ENCODE peak calls at places on chromosomes 6 and 20, in five cellular contexts. A, N, E, S and L are unnamed samples. For H3K4me1, the result is how much of the 10 kb centered on the place peaks cover.

GRCh38 chr20:14580426-14581074 is 243.1 kb upstream of the FLRT3 start:
- DNase-seq in A (no peak), N (no peak), E (no peak), S (no peak), L (no peak)

GRCh38 chr6:119322715-119323350 is 26.7 kb downstream of the MAN1A1 start:
- DNase-seq in A (no peak), N (no peak), E (no peak), S (no peak), L (peak)

GRCh38 chr6:43767553-43768505 is 2.2 kb upstream of the VEGFA start:
- DNase-seq in A (no peak), N (no peak), E (no peak), S (no peak), L (no peak)

GRCh38 chr6:19837511-19838441 is 606 bp downstream of the ID4 start:
- DNase-seq in A (peak), N (peak), E (peak), S (no peak), L (peak)

GRCh38 chr6:170069611-170070010 is 221.3 kb downstream of the DLL1 start:
- DNase-seq in A (no peak), N (no peak), E (no peak), S (no peak), L (no peak)

GRCh38 chr20:52242237-52243230 is 51.0 kb upstream of the ZFP64 start:
- DNase-seq in A (peak), N (peak), E (peak), S (no peak), L (no peak)

GRCh38 chr6:166989427-166990034 is 9.7 kb upstream of the CEP43 start:
- DNase-seq in A (peak), N (no peak), E (peak), S (no peak), L (peak)

GRCh38 chr6:56724455-56724854 is 81.8 kb upstream of the DST start:
- DNase-seq in A (peak), N (no peak), E (peak), S (no peak), L (no peak)

GRCh38 chr6:894274-894673 is 201.3 kb upstream of the EXOC2 start:
- DNase-seq in A (no peak), N (no peak), E (no peak), S (no peak), L (no peak)

DNA sequence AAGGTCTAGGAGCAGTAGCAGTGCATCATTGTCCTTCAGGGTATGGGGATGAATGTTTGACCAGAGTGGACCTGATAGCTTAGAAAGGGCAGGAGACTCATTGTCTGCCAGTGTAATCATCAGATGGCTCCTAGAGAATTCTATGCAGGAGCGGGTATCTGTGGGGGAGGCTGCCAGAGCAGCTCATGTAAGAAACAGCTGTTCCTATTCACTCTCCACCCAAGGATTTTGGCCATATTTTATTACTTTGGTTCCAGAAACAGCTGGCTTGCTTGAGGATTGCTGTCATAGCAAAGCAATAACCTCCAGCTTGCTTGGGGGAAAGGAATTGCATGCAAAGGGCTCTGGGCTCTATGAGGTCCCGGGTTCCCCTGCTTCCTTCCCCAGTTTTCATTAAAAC is 44.1 kb downstream of the RALY start:
- DNase-seq in A (peak), N (no peak), E (peak), S (no peak), L (no peak)
- H3K4me1 ChIP-seq in A (under half), N (under half), E (half or more), S (under half), L (under half)

DNA sequence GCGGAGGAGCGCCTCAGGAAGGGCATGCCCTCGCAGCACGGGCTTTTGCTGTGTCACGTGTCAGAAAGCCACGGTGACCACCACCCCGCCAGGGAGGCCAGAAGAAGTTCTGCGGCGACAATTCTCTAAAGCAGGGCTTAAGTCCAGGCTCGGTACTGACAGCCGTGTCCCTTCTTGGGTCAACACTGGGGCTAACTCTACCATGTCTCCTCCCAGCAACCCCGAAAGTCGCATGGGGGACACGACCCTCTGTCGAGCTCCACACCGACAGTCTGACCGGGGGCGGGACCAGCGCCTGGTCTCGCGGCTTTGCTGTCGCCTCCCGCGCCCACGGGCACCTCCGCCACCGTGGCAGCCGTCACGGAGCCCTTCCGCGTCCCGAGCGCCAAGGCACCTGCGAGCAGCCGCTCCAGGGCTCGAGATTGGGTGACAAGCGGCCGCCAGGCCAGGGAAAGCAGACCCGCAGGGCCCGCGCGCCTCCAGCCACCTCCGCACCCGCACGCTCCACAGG is 534 bp downstream of the NANP start:
- DNase-seq in A (peak), N (peak), E (peak), S (no peak), L (peak)
- H3K4me1 ChIP-seq in A (under half), N (under half), E (under half), S (under half), L (under half)

DNA sequence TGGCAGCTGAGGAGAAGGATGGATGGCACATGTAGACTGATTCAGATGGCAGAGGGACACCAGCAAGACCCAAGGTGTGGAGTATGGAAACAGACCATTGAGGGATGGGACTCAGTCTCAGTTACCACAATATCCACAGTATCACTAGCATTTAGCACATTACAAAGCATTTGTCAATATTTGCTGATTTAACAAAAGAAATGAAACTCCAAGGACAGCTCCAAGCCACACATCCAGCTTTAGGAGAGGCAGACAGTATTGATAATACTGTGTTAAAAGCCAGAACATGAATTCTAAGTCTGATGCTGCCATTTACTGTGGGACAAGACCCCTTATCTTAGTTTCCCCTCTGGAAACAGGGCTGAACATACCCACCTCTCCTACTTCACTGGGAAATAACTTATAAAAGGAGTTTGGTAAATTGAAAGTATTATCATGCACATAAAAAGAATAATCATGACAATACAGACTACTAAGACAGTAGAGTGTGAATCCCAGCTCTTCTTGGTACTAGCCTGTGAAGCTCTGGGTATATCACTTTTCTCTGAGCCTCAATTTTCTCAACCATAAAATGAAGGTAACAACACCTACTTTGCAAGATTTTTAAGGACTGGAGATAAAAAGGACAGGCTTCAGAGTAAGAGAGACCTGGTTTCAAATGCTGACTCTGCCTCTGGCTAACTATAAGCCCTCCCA is 11.1 kb downstream of the BCL2L1 start:
- DNase-seq in A (no peak), N (no peak), E (no peak), S (no peak), L (no peak)
- H3K4me1 ChIP-seq in A (half or more), N (half or more), E (under half), S (half or more), L (under half)

GRCh38 chr6:14655990-14656640 is 538.5 kb downstream of the CD83 start:
- DNase-seq in A (no peak), N (no peak), E (no peak), S (no peak), L (no peak)
- H3K4me1 ChIP-seq in A (under half), N (under half), E (under half), S (under half), L (under half)

GRCh38 chr6:30212865-30213653 is at the start of gene TRIM26:
- DNase-seq in A (peak), N (peak), E (peak), S (peak), L (peak)
- H3K4me1 ChIP-seq in A (under half), N (under half), E (under half), S (under half), L (under half)

GRCh38 chr20:57396638-57397003 is 5.4 kb downstream of the RBM38 start:
- DNase-seq in A (no peak), N (no peak), E (no peak), S (no peak), L (no peak)

GRCh38 chr20:57394087-57395082 is 3.2 kb downstream of the RBM38 start:
- DNase-seq in A (no peak), N (no peak), E (no peak), S (no peak), L (no peak)

GRCh38 chr20:57396212-57396611 is 5.0 kb downstream of the RBM38 start:
- DNase-seq in A (no peak), N (no peak), E (no peak), S (peak), L (no peak)

GRCh38 chr20:57397004-57397692 is 6.0 kb downstream of the RBM38 start:
- DNase-seq in A (no peak), N (no peak), E (no peak), S (no peak), L (no peak)

DNA sequence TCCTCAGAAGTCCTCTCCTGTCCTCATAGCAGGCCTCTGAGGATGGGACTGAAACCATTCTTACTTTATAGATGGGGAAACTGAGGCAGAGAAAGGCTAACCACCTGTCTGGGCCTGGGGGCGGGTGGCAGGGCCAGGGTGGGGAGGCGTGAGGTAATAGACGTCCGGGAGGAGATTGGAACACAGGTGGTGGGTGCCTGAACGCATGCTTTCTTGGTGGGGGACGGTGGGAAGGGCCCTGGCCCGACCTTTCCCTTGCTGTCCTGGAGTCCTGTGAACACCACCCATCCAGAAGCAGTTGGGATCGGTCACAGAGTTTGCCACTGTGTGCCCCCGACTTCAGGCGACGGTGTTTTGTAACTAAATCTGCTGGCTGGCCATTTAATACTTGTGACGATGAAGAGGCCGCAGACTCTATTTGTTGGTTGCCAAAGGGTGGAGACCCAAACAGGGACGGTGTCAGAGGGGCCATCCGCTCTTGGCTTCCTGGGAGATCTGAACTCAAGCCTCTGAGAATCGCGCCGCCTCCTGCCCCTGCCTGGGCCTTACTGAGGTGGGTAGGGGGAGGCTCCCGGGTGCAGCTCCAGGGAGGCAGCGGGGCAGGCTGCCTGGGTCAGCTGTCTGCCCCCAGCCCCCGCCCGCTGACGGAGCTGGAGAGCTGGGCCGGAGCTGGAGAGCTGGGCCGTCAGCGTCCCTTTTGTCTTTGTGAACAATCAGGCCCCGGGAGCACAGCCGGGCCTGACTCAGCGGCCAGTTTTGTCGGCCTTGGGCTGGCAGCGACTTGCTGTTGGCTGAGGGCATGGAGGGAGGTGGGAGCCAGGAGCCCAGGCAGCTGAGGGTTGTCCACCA is 4.1 kb downstream of the RBM38 start:
- DNase-seq in A (peak), N (no peak), E (peak), S (peak), L (no peak)
- H3K4me1 ChIP-seq in A (under half), N (under half), E (half or more), S (under half), L (under half)

GRCh38 chr6:131808460-131809269 is 845 bp downstream of the ENPP1 start:
- DNase-seq in A (no peak), N (no peak), E (no peak), S (no peak), L (no peak)

GRCh38 chr6:131803007-131803769 is 4.6 kb upstream of the ENPP1 start:
- DNase-seq in A (no peak), N (no peak), E (no peak), S (no peak), L (no peak)

GRCh38 chr6:131807321-131807643 is 538 bp upstream of the ENPP1 start:
- DNase-seq in A (no peak), N (no peak), E (no peak), S (no peak), L (no peak)

GRCh38 chr6:131811510-131811909 is 3.7 kb downstream of the ENPP1 start:
- DNase-seq in A (no peak), N (no peak), E (no peak), S (no peak), L (no peak)

GRCh38 chr6:131807644-131808459 is at the start of gene ENPP1:
- DNase-seq in A (peak), N (peak), E (peak), S (peak), L (peak)
- H3K4me1 ChIP-seq in A (under half), N (under half), E (under half), S (under half), L (under half)